ENCODE peak calls at places on chromosomes 2 and 18, in eight cellular contexts. W is GM10248; B is iPS-NIHi11; P is GM12864; M is EL; V is activated T-cell treated with anti-CD3 and anti-CD28 coated beads, Interleukin-2, amount 50 U/mL, for 1 hour; T is H9; F is kidney tubule cell. R is an unnamed sample.

GRCh38 chr2:122758967-122759366 is 1003.5 kb downstream of the TSN start:
- DNase-seq in W (no peak), B (no peak), P (no peak), M (no peak), V (no peak), T (no peak), F (no peak), R (no peak)

GRCh38 chr2:219598308-219599078 is 836 bp downstream of the STK11IP start:
- DNase-seq in W (no peak), B (no peak), P (no peak), M (no peak), V (no peak), T (no peak), F (no peak), R (no peak)

GRCh38 chr18:74806700-74807416 is 209.2 kb downstream of the ZNF407 start:
- DNase-seq in W (peak; percentile 64), B (peak; percentile 25), P (peak; percentile 62), M (peak; percentile 88), V (no peak), T (no peak), F (peak; percentile 91), R (no peak)

GRCh38 chr2:152580722-152581121 is 136.5 kb downstream of the PRPF40A start:
- DNase-seq in W (no peak), B (no peak), P (no peak), M (no peak), V (no peak), T (no peak), F (no peak), R (no peak)

GRCh38 chr2:233831011-233831721 is 23.2 kb downstream of the HJURP start:
- DNase-seq in W (no peak), B (no peak), P (no peak), M (no peak), V (no peak), T (peak; percentile 18), F (no peak), R (no peak)

GRCh38 chr2:156175946-156176345 is 156.6 kb downstream of the NR4A2 start:
- DNase-seq in W (no peak), B (no peak), P (no peak), M (no peak), V (no peak), T (no peak), F (no peak), R (no peak)

GRCh38 chr2:189302274-189302948 is 122.8 kb upstream of the COL5A2 start:
- DNase-seq in W (no peak), B (no peak), P (no peak), M (peak; percentile 21), V (no peak), T (no peak), F (peak; percentile 79), R (no peak)

GRCh38 chr2:174835797-174836255 is 71.6 kb upstream of the CHRNA1 start:
- DNase-seq in W (peak; percentile 14), B (peak; percentile 33), P (no peak), M (peak; percentile 92), V (no peak), T (no peak), F (peak; percentile 63), R (no peak)

R was measured in H7.